ENCODE peak calls at places on chromosomes 4 and X, in four cellular contexts. Q is AG08395, C is GM10248, T is amniotic epithelial cell. K is an unnamed sample.

GRCh38 chr4:173522874-173523395 is 7.1 kb downstream of the HAND2 start:
- DNase-seq in Q (no peak), C (no peak), T (peak; percentile 73), K (no peak)

GRCh38 chr4:118082182-118082581 is 47.9 kb downstream of the NDST3 start:
- DNase-seq in T (no peak), C (no peak), Q (no peak), K (no peak)

GRCh38 chrX:128396601-128397000 is 344.4 kb upstream of the ACTRT1 start:
- DNase-seq in C (no peak), T (peak; percentile 0), Q (no peak), K (no peak)

GRCh38 chrX:24979081-24979480 is 36.7 kb downstream of the ARX start:
- DNase-seq in T (no peak), C (no peak), Q (no peak), K (no peak)

GRCh38 chr4:1723131-1723801 is 1.9 kb downstream of the TACC3 start:
- DNase-seq in T (no peak), Q (no peak), C (peak; percentile 38), K (no peak)

GRCh38 chr4:67909910-67910905 is 26.4 kb upstream of the TMPRSS11D start:
- DNase-seq in Q (peak; percentile 12), C (no peak), T (peak; percentile 22), K (no peak)

GRCh38 chr4:122836941-122837340 is 10.3 kb downstream of the FGF2 start:
- DNase-seq in Q (peak; percentile 35), C (no peak), T (peak; percentile 15), K (no peak)

GRCh38 chr4:75673959-75674328 is 733 bp upstream of the G3BP2 start:
- DNase-seq in C (no peak), T (peak; percentile 42), Q (no peak), K (no peak)

GRCh38 chr4:156892695-156893211 is 78.8 kb downstream of the PDGFC start:
- DNase-seq in Q (no peak), C (no peak), T (peak; percentile 10), K (no peak)

GRCh38 chrX:23898412-23898959 is 9.3 kb downstream of the APOO start:
- DNase-seq in C (no peak), Q (no peak), T (peak; percentile 79), K (no peak)

GRCh38 chr4:87066403-87067119 is 131.8 kb downstream of the AFF1 start:
- DNase-seq in C (no peak), Q (no peak), T (no peak), K (no peak)

GRCh38 chr4:186020106-186020792 is 48.7 kb upstream of the TLR3 start:
- DNase-seq in T (no peak), C (no peak), Q (no peak), K (no peak)

GRCh38 chrX:76148753-76149152 is 24.1 kb upstream of the PBDC1 start:
- DNase-seq in T (peak; percentile 49), Q (no peak), C (no peak), K (peak; percentile 45)

GRCh38 chr4:169428376-169428775 is 157.6 kb upstream of the SH3RF1 start:
- DNase-seq in C (no peak), Q (no peak), T (peak; percentile 67), K (no peak)

GRCh38 chr4:146315184-146315583 is 100.8 kb downstream of the REELD1 start:
- DNase-seq in Q (no peak), C (no peak), T (no peak), K (no peak)

GRCh38 chr4:22483551-22483981 is 32.3 kb downstream of the ADGRA3 start:
- DNase-seq in Q (peak; percentile 10), T (peak; percentile 93), C (no peak), K (peak; percentile 38)

GRCh38 chrX:19046343-19047215 is 62.7 kb upstream of the PHKA2 start:
- DNase-seq in T (peak; percentile 49), Q (peak; percentile 25), C (no peak), K (no peak)

GRCh38 chr4:3765271-3766206 is 646 bp upstream of the ADRA2C start:
- DNase-seq in T (peak; percentile 31), Q (peak; percentile 65), C (no peak), K (no peak)

GRCh38 chr4:120801171-120801758 is 121.3 kb downstream of the PRDM5 start:
- DNase-seq in Q (peak; percentile 47), T (peak; percentile 90), C (no peak), K (no peak)

GRCh38 chrX:40197071-40197470 is 99.3 kb upstream of the BCOR start:
- DNase-seq in C (no peak), T (no peak), Q (no peak), K (no peak)

GRCh38 chrX:40651620-40652223 is 4.4 kb upstream of the CXorf38 start:
- DNase-seq in T (peak; percentile 45), Q (peak; percentile 54), C (peak; percentile 29), K (no peak)

GRCh38 chr4:108107729-108108382 is 60.9 kb downstream of the LEF1 start:
- DNase-seq in Q (no peak), C (no peak), T (no peak), K (no peak)

GRCh38 chr4:3114377-3114776 is 39.9 kb downstream of the HTT start:
- DNase-seq in Q (no peak), T (no peak), C (no peak), K (no peak)

GRCh38 chr4:100742045-100742444 is 224.2 kb upstream of the EMCN start:
- DNase-seq in Q (peak; percentile 6), C (no peak), T (peak; percentile 47), K (no peak)

GRCh38 chrX:30887721-30888120 is 1.3 kb downstream of the TAB3 start:
- DNase-seq in C (no peak), Q (no peak), T (no peak), K (no peak)

GRCh38 chrX:72100824-72101351 is 30.8 kb downstream of the RTL5 start:
- DNase-seq in C (peak; percentile 53), Q (no peak), T (peak; percentile 22), K (peak; percentile 70)

GRCh38 chr4:146267826-146268225 is 53.5 kb downstream of the REELD1 start:
- DNase-seq in Q (no peak), T (no peak), C (no peak), K (no peak)

GRCh38 chr4:48290146-48290772 is 20.6 kb upstream of the TEC start:
- DNase-seq in Q (peak; percentile 33), C (peak; percentile 53), T (peak; percentile 18), K (no peak)

GRCh38 chr4:41103657-41104056 is 110.7 kb downstream of the APBB2 start:
- DNase-seq in T (no peak), Q (no peak), C (no peak), K (no peak)

GRCh38 chrX:64093761-64094160 is 111.7 kb downstream of the AMER1 start:
- DNase-seq in T (no peak), Q (peak; percentile 10), C (no peak), K (no peak)

GRCh38 chr4:150510176-150510875 is 71.6 kb upstream of the MAB21L2 start:
- DNase-seq in C (no peak), Q (peak; percentile 65), T (peak; percentile 91), K (no peak)

GRCh38 chr4:3872834-3873313 is 106.7 kb downstream of the ADRA2C start:
- DNase-seq in C (no peak), T (no peak), Q (no peak), K (no peak)

K was measured in GM12878.